ENCODE peak calls at places on chromosomes 16 and 17, in eight cellular contexts. L, G, W, Y, E, P, J and S are unnamed samples.

GRCh38 chr17:64580384-64581307 is 73.9 kb downstream of the CEP95 start:
- DNase-seq in L (no peak), G (peak; percentile 16), W (no peak), Y (no peak), E (no peak), P (no peak), J (peak; percentile 0), S (no peak)

GRCh38 chr16:62079236-62079635 is 43.0 kb upstream of the CDH8 start:
- DNase-seq in L (no peak), G (no peak), W (no peak), Y (no peak), E (peak; percentile 58), P (no peak), J (no peak), S (no peak)

GRCh38 chr16:65537336-65537735 is 415.5 kb upstream of the CDH11 start:
- DNase-seq in L (no peak), G (no peak), W (no peak), Y (no peak), E (no peak), P (no peak), J (no peak), S (no peak)

GRCh38 chr16:280552-280951 is at the start of gene ARHGDIG:
- DNase-seq in L (no peak), G (no peak), W (no peak), Y (no peak), E (no peak), P (no peak), J (no peak), S (no peak)

GRCh38 chr17:80129006-80129565 is 17.8 kb downstream of the EIF4A3 start:
- DNase-seq in L (no peak), G (no peak), W (no peak), Y (no peak), E (no peak), P (no peak), J (no peak), S (no peak)

GRCh38 chr16:9042943-9043680 is 48.3 kb upstream of the HAPSTR1 start:
- DNase-seq in L (no peak), G (no peak), W (no peak), Y (no peak), E (no peak), P (no peak), J (no peak), S (no peak)

GRCh38 chr17:37405955-37406634 is 541 bp downstream of the ACACA start:
- DNase-seq in L (no peak), G (no peak), W (no peak), Y (no peak), E (no peak), P (no peak), J (peak; percentile 19), S (no peak)

GRCh38 chr17:67377727-67378443 is 804 bp downstream of the PITPNC1 start:
- DNase-seq in L (no peak), G (peak; percentile 72), W (no peak), Y (peak; percentile 47), E (no peak), P (no peak), J (peak; percentile 19), S (peak; percentile 50)

GRCh38 chr16:28923652-28924398 is 1.2 kb downstream of the RABEP2 start:
- DNase-seq in L (no peak), G (no peak), W (no peak), Y (peak; percentile 30), E (no peak), P (no peak), J (no peak), S (no peak)

GRCh38 chr16:84460406-84461028 is 43.9 kb downstream of the MEAK7 start:
- DNase-seq in L (no peak), G (no peak), W (no peak), Y (peak; percentile 8), E (no peak), P (no peak), J (no peak), S (no peak)

GRCh38 chr17:76200354-76200753 is 39.9 kb downstream of the RNF157 start:
- DNase-seq in L (no peak), G (no peak), W (no peak), Y (no peak), E (no peak), P (no peak), J (no peak), S (no peak)

GRCh38 chr17:50557265-50558029 is 3.1 kb upstream of the CACNA1G start:
- DNase-seq in L (no peak), G (no peak), W (no peak), Y (no peak), E (no peak), P (no peak), J (peak; percentile 45), S (no peak)

GRCh38 chr16:78877114-78877513 is 723.4 kb downstream of the MAF start:
- DNase-seq in L (no peak), G (no peak), W (no peak), Y (no peak), E (no peak), P (no peak), J (no peak), S (no peak)

GRCh38 chr17:39114744-39115534 is 36.5 kb downstream of the PLXDC1 start:
- DNase-seq in L (no peak), G (no peak), W (no peak), Y (no peak), E (no peak), P (no peak), J (no peak), S (no peak)

GRCh38 chr16:29916979-29917378 is 9.0 kb downstream of the KCTD13 start:
- DNase-seq in L (no peak), G (no peak), W (no peak), Y (no peak), E (no peak), P (no peak), J (no peak), S (peak; percentile 33)

GRCh38 chr17:7312432-7313027 is 2.6 kb downstream of the GPS2 start:
- DNase-seq in L (no peak), G (no peak), W (no peak), Y (no peak), E (no peak), P (no peak), J (no peak), S (no peak)

GRCh38 chr17:28008526-28008925 is 34.0 kb upstream of the NLK start:
- DNase-seq in L (no peak), G (no peak), W (no peak), Y (peak; percentile 51), E (peak; percentile 61), P (peak; percentile 39), J (no peak), S (peak; percentile 44)

GRCh38 chr16:5034167-5034523 is 410 bp upstream of the NAGPA start:
- DNase-seq in L (no peak), G (no peak), W (no peak), Y (no peak), E (no peak), P (no peak), J (no peak), S (no peak)

GRCh38 chr17:8443756-8444155 is 8.1 kb downstream of the NDEL1 start:
- DNase-seq in L (no peak), G (no peak), W (no peak), Y (no peak), E (no peak), P (no peak), J (no peak), S (peak; percentile 22)

GRCh38 chr16:69838417-69838990 is 76.4 kb downstream of the WWP2 start:
- DNase-seq in L (no peak), G (no peak), W (no peak), Y (no peak), E (no peak), P (no peak), J (no peak), S (no peak)

GRCh38 chr17:33642002-33642401 is 348.9 kb upstream of the ASIC2 start:
- DNase-seq in L (no peak), G (no peak), W (no peak), Y (no peak), E (no peak), P (no peak), J (no peak), S (no peak)

GRCh38 chr16:86968866-86969265 is 348.3 kb downstream of the C16orf95 start:
- DNase-seq in L (no peak), G (no peak), W (no peak), Y (no peak), E (no peak), P (no peak), J (no peak), S (no peak)

GRCh38 chr17:60149691-60150582 is at the start of gene CA4:
- DNase-seq in L (no peak), G (no peak), W (no peak), Y (no peak), E (no peak), P (no peak), J (no peak), S (no peak)

GRCh38 chr16:48082516-48082915 is 73.3 kb downstream of the ABCC12 start:
- DNase-seq in L (no peak), G (no peak), W (no peak), Y (no peak), E (no peak), P (no peak), J (no peak), S (no peak)

GRCh38 chr17:42221886-42222745 is 27.8 kb upstream of the GHDC start:
- DNase-seq in L (no peak), G (peak; percentile 62), W (no peak), Y (peak; percentile 53), E (peak; percentile 44), P (no peak), J (peak; percentile 75), S (peak; percentile 77)

GRCh38 chr16:46830417-46830901 is 521 bp downstream of the C16orf87 start:
- DNase-seq in L (no peak), G (peak; percentile 38), W (no peak), Y (peak; percentile 35), E (no peak), P (no peak), J (no peak), S (peak; percentile 8)

GRCh38 chr16:78768723-78769122 is 669.3 kb downstream of the WWOX start:
- DNase-seq in L (no peak), G (peak; percentile 58), W (no peak), Y (no peak), E (no peak), P (no peak), J (no peak), S (no peak)

GRCh38 chr17:58513391-58513912 is 986 bp downstream of the MTMR4 start:
- DNase-seq in L (no peak), G (peak; percentile 44), W (no peak), Y (peak; percentile 41), E (no peak), P (no peak), J (no peak), S (no peak)

GRCh38 chr16:82699262-82699661 is 72.5 kb downstream of the CDH13 start:
- DNase-seq in L (no peak), G (no peak), W (no peak), Y (no peak), E (no peak), P (no peak), J (no peak), S (no peak)